ENCODE peak calls at places on chromosomes 16 and 17, in four cellular contexts. R is myocyte, M is D341Med, Y is RCC 7860. D is an unnamed sample.

GRCh38 chr17:57294629-57295501 is 38.5 kb downstream of the MSI2 start:
- DNase-seq in R (peak; percentile 92), M (no peak), Y (no peak), D (peak; percentile 7)

GRCh38 chr17:67784364-67785121 is 40.8 kb upstream of the BPTF start:
- DNase-seq in R (no peak), M (no peak), Y (no peak), D (no peak)

GRCh38 chr17:45155483-45155882 is 6.2 kb upstream of the HEXIM2 start:
- DNase-seq in R (no peak), M (no peak), Y (no peak), D (no peak)

GRCh38 chr16:10039220-10040096 is 142.8 kb downstream of the GRIN2A start:
- DNase-seq in R (no peak), M (peak; percentile 83), Y (no peak), D (peak; percentile 47)

GRCh38 chr16:71854369-71854948 is 8.7 kb downstream of the ATXN1L start:
- DNase-seq in R (no peak), M (no peak), Y (peak; percentile 61), D (peak; percentile 83)

GRCh38 chr16:69859105-69859969 is 91.8 kb upstream of the CLEC18A start:
- DNase-seq in R (peak; percentile 21), M (peak; percentile 73), Y (no peak), D (peak; percentile 75)

GRCh38 chr17:78597923-78598545 is 20.8 kb upstream of the DNAH17 start:
- DNase-seq in R (no peak), M (no peak), Y (peak; percentile 49), D (no peak)

GRCh38 chr16:10957771-10958486 is 13.6 kb downstream of the CLEC16A start:
- DNase-seq in R (no peak), M (no peak), Y (no peak), D (no peak)

GRCh38 chr17:9232155-9232475 is 210.8 kb downstream of the NTN1 start:
- DNase-seq in R (no peak), M (no peak), Y (no peak), D (no peak)

GRCh38 chr16:58421529-58421928 is 29.3 kb downstream of the GINS3 start:
- DNase-seq in R (peak; percentile 59), M (no peak), Y (peak; percentile 53), D (no peak)

GRCh38 chr17:74543891-74544760 is 1.8 kb downstream of the CD300C start:
- DNase-seq in R (no peak), M (no peak), Y (no peak), D (no peak)

GRCh38 chr16:2002406-2003230 is 7.0 kb downstream of the ZNF598 start:
- DNase-seq in R (peak; percentile 41), M (no peak), Y (no peak), D (no peak)

GRCh38 chr17:7192271-7192937 is 13.2 kb upstream of the ASGR1 start:
- DNase-seq in R (no peak), M (peak; percentile 49), Y (no peak), D (no peak)

GRCh38 chr16:55494994-55495421 is 13.9 kb upstream of the LPCAT2 start:
- DNase-seq in R (peak; percentile 86), M (no peak), Y (peak; percentile 64), D (peak; percentile 28)

GRCh38 chr16:578870-579405 is 9.2 kb downstream of the PIGQ start:
- DNase-seq in R (no peak), M (peak; percentile 90), Y (peak; percentile 43), D (peak; percentile 52)

GRCh38 chr16:22217890-22218730 is 12.0 kb downstream of the EEF2K start:
- DNase-seq in R (peak; percentile 83), M (no peak), Y (no peak), D (peak; percentile 41)

D was measured in ACHN.